ENCODE peak calls at places on chromosome 18, in four cellular contexts. M, K, X and B are unnamed samples.

GRCh38 chr18:49797995-49798394 is 15.3 kb downstream of the ACAA2 start:
- DNase-seq in M (no peak), X (no peak), K (no peak), B (no peak)

GRCh38 chr18:34222396-34223163 is 2.1 kb downstream of the NOL4 start:
- DNase-seq in X (no peak), K (peak), M (peak), B (no peak)

GRCh38 chr18:9803698-9804516 is 81.9 kb upstream of the TXNDC2 start:
- DNase-seq in K (peak), M (peak), X (no peak), B (no peak)

GRCh38 chr18:77397617-77398016 is 148.0 kb downstream of the GALR1 start:
- DNase-seq in M (no peak), K (no peak), X (no peak), B (no peak)

GRCh38 chr18:63365909-63366269 is 1.1 kb downstream of the KDSR start:
- DNase-seq in X (no peak), M (no peak), K (no peak), B (no peak)

GRCh38 chr18:63795611-63796010 is 20.4 kb downstream of the SERPINB7 start:
- DNase-seq in K (no peak), X (no peak), M (no peak), B (no peak)

GRCh38 chr18:61842146-61842545 is 50.7 kb downstream of the RNF152 start:
- DNase-seq in M (no peak), K (no peak), X (no peak), B (no peak)

GRCh38 chr18:8706981-8707940 is 1.9 kb downstream of the MTCL1 start:
- DNase-seq in X (peak), K (no peak), M (peak), B (no peak)

GRCh38 chr18:12262748-12263147 is 8.6 kb downstream of the CIDEA start:
- DNase-seq in X (no peak), M (no peak), K (no peak), B (no peak)

GRCh38 chr18:34493099-34493544 is 217.0 kb upstream of the DTNA start:
- DNase-seq in X (peak), K (peak), M (peak), B (peak)

GRCh38 chr18:23825978-23826405 is 136.7 kb downstream of the LAMA3 start:
- DNase-seq in K (peak), X (peak), M (no peak), B (no peak)

GRCh38 chr18:54392621-54393023 is 34.9 kb downstream of the C18orf54 start:
- DNase-seq in X (peak), M (no peak), K (no peak), B (peak)

GRCh38 chr18:11800947-11801346 is 50.3 kb upstream of the CHMP1B start:
- DNase-seq in K (no peak), X (no peak), M (no peak), B (no peak)

GRCh38 chr18:11520536-11520935 is 88.9 kb upstream of the SLC35G4 start:
- DNase-seq in K (no peak), X (no peak), M (no peak), B (no peak)